ENCODE peak calls at places on chromosomes 6 and 20, in nine cellular contexts. X is mesothelial cell of epicardium; Y is HFF-Myc; A is GM04503; M is activated CD8-positive, alpha-beta T cell treated with anti-CD3 and anti-CD28 coated beads for 36 hours; Z is activated CD8-positive, alpha-beta memory T cell treated with anti-CD3 and anti-CD28 coated beads, Interleukin-2, amount 10 ng/mL, durations not matched to agents 7 days and 5 days; P is astrocyte of the spinal cord; W is kidney epithelial cell; L is neural crest cell. O is an unnamed sample.

GRCh38 chr6:129994410-129994809 is 24.0 kb upstream of the L3MBTL3 start:
- DNase-seq in X (no peak), Y (no peak), A (no peak), M (no peak), Z (no peak), P (no peak), W (no peak), L (no peak), O (no peak)

GRCh38 chr6:168088161-168089106 is 9.4 kb upstream of the FRMD1 start:
- DNase-seq in X (peak; percentile 48), Y (peak; percentile 0), A (peak; percentile 14), M (no peak), Z (no peak), P (peak; percentile 19), W (peak; percentile 48), L (peak; percentile 36), O (no peak)

GRCh38 chr6:322940-323729 is 30.8 kb downstream of the DUSP22 start:
- DNase-seq in X (no peak), Y (no peak), A (no peak), M (no peak), Z (no peak), P (no peak), W (no peak), L (no peak), O (no peak)

GRCh38 chr20:37992802-37993538 is 40.3 kb downstream of the TTI1 start:
- DNase-seq in X (no peak), Y (peak; percentile 80), A (peak; percentile 77), M (peak; percentile 39), Z (peak; percentile 43), P (peak; percentile 81), W (no peak), L (no peak), O (peak; percentile 28)

GRCh38 chr6:154593122-154593521 is 82.6 kb upstream of the CNKSR3 start:
- DNase-seq in X (no peak), Y (no peak), A (no peak), M (no peak), Z (no peak), P (no peak), W (peak; percentile 7), L (no peak), O (no peak)

GRCh38 chr6:167894965-167895364 is 68.3 kb downstream of the AFDN start:
- DNase-seq in X (no peak), Y (no peak), A (no peak), M (no peak), Z (no peak), P (no peak), W (no peak), L (no peak), O (no peak)

GRCh38 chr6:131968672-131969071 is 17.5 kb upstream of the CCN2 start:
- DNase-seq in X (no peak), Y (no peak), A (no peak), M (no peak), Z (no peak), P (no peak), W (no peak), L (no peak), O (no peak)

GRCh38 chr6:138559153-138559552 is 59.9 kb upstream of the NHSL1 start:
- DNase-seq in X (no peak), Y (no peak), A (no peak), M (no peak), Z (no peak), P (no peak), W (no peak), L (no peak), O (no peak)

GRCh38 chr6:157596461-157596860 is 215.5 kb downstream of the ZDHHC14 start:
- DNase-seq in X (no peak), Y (no peak), A (no peak), M (no peak), Z (no peak), P (no peak), W (no peak), L (no peak), O (no peak)

GRCh38 chr6:3280091-3280490 is 21.3 kb downstream of the PSMG4 start:
- DNase-seq in X (no peak), Y (no peak), A (no peak), M (no peak), Z (no peak), P (no peak), W (no peak), L (no peak), O (no peak)

GRCh38 chr20:49136817-49137571 is 51.1 kb downstream of the STAU1 start:
- DNase-seq in X (no peak), Y (no peak), A (no peak), M (no peak), Z (no peak), P (no peak), W (no peak), L (no peak), O (no peak)

GRCh38 chr20:52552181-52552872 is 360.7 kb upstream of the ZFP64 start:
- DNase-seq in X (no peak), Y (peak; percentile 27), A (peak; percentile 26), M (no peak), Z (no peak), P (peak; percentile 35), W (peak; percentile 72), L (no peak), O (no peak)

GRCh38 chr6:167046861-167047495 is 47.8 kb downstream of the CEP43 start:
- DNase-seq in X (no peak), Y (no peak), A (no peak), M (no peak), Z (no peak), P (no peak), W (no peak), L (no peak), O (no peak)

GRCh38 chr20:40470313-40471260 is 218.4 kb downstream of the MAFB start:
- DNase-seq in X (no peak), Y (no peak), A (no peak), M (no peak), Z (no peak), P (no peak), W (no peak), L (no peak), O (no peak)

GRCh38 chr6:16783485-16783884 is 22.2 kb upstream of the ATXN1 start:
- DNase-seq in X (no peak), Y (no peak), A (no peak), M (no peak), Z (no peak), P (no peak), W (no peak), L (no peak), O (no peak)